ENCODE peak calls at places on chromosomes 16 and 17, in five cellular contexts. L is ovary, F is AG09309, V is uterus, W is fibroblast of lung. K is an unnamed sample.

GRCh38 chr16:89308391-89309333 is 91.2 kb downstream of the ZNF778 start:
- DNase-seq in L (no peak), F (no peak), V (no peak), W (no peak), K (no peak)

GRCh38 chr17:27315796-27316465 is 22.0 kb downstream of the WSB1 start:
- DNase-seq in L (no peak), F (no peak), V (no peak), W (no peak), K (no peak)

GRCh38 chr16:88331989-88332920 is 50.5 kb upstream of the ZNF469 start:
- DNase-seq in L (no peak), F (peak; percentile 100), V (peak; percentile 65), W (peak; percentile 100), K (peak; percentile 100)

GRCh38 chr17:62627904-62628603 is 584 bp downstream of the MRC2 start:
- DNase-seq in L (peak; percentile 85), F (no peak), V (peak; percentile 85), W (peak; percentile 76), K (peak; percentile 82)

GRCh38 chr17:77493901-77494663 is 353.3 kb downstream of the SEC14L1 start:
- DNase-seq in L (no peak), F (no peak), V (peak; percentile 20), W (no peak), K (no peak)

GRCh38 chr17:6456914-6457687 is 12.8 kb downstream of the PIMREG start:
- DNase-seq in L (no peak), F (no peak), V (no peak), W (peak; percentile 63), K (peak; percentile 28)

GRCh38 chr17:65629234-65629690 is 67.8 kb upstream of the AXIN2 start:
- DNase-seq in L (no peak), F (no peak), V (no peak), W (peak; percentile 42), K (peak; percentile 13)

GRCh38 chr17:27340990-27341595 is 47.2 kb downstream of the WSB1 start:
- DNase-seq in L (no peak), F (no peak), V (no peak), W (no peak), K (no peak)

GRCh38 chr17:35715416-35715815 is 16.0 kb upstream of the RASL10B start:
- DNase-seq in L (no peak), F (no peak), V (no peak), W (no peak), K (no peak)

GRCh38 chr16:30031477-30031918 is 427 bp upstream of the TLCD3B start:
- DNase-seq in L (no peak), F (no peak), V (no peak), W (no peak), K (no peak)

GRCh38 chr17:1561420-1562177 is 993 bp downstream of the PITPNA start:
- DNase-seq in L (no peak), F (no peak), V (no peak), W (peak; percentile 20), K (no peak)

GRCh38 chr17:74097461-74098131 is 105.9 kb upstream of the RPL38 start:
- DNase-seq in L (no peak), F (no peak), V (no peak), W (no peak), K (no peak)

GRCh38 chr17:73855933-73856332 is 211.7 kb upstream of the SDK2 start:
- DNase-seq in L (no peak), F (no peak), V (no peak), W (peak; percentile 24), K (no peak)

GRCh38 chr16:30349695-30350094 is 5.4 kb downstream of the CD2BP2 start:
- DNase-seq in L (no peak), F (no peak), V (no peak), W (no peak), K (no peak)

GRCh38 chr17:56203430-56203829 is 50.2 kb downstream of the ANKFN1 start:
- DNase-seq in L (no peak), F (no peak), V (no peak), W (no peak), K (no peak)

GRCh38 chr17:81687770-81688541 is 4.1 kb downstream of the HGS start:
- DNase-seq in L (no peak), F (no peak), V (no peak), W (no peak), K (no peak)

GRCh38 chr17:27868565-27868964 is 24.6 kb downstream of the LYRM9 start:
- DNase-seq in L (no peak), F (no peak), V (no peak), W (no peak), K (no peak)

GRCh38 chr16:89138843-89139520 is 32.6 kb upstream of the CDH15 start:
- DNase-seq in L (no peak), F (no peak), V (no peak), W (no peak), K (no peak)

GRCh38 chr17:79137015-79137770 is 62.6 kb downstream of the ENGASE start:
- DNase-seq in L (no peak), F (no peak), V (no peak), W (no peak), K (no peak)

GRCh38 chr17:41420134-41420533 is 4.3 kb downstream of the KRT37 start:
- DNase-seq in L (no peak), F (no peak), V (no peak), W (peak; percentile 53), K (no peak)

GRCh38 chr16:30011505-30012480 is 966 bp upstream of the DOC2A start:
- DNase-seq in L (no peak), F (no peak), V (no peak), W (no peak), K (no peak)

GRCh38 chr17:77352996-77353395 is 212.2 kb downstream of the SEC14L1 start:
- DNase-seq in L (peak; percentile 7), F (no peak), V (no peak), W (no peak), K (no peak)

GRCh38 chr17:82858376-82859126 is 18.7 kb upstream of the ZNF750 start:
- DNase-seq in L (no peak), F (no peak), V (no peak), W (no peak), K (no peak)

GRCh38 chr17:81059026-81059425 is 24.1 kb downstream of the BAIAP2 start:
- DNase-seq in L (no peak), F (no peak), V (no peak), W (no peak), K (no peak)

GRCh38 chr17:10633738-10634379 is 23.2 kb downstream of the MYH3 start:
- DNase-seq in L (no peak), F (no peak), V (no peak), W (no peak), K (no peak)

GRCh38 chr16:66095676-66096075 is 270.8 kb upstream of the CDH5 start:
- DNase-seq in L (no peak), F (no peak), V (no peak), W (no peak), K (no peak)

GRCh38 chr17:60501589-60501988 is 24.5 kb downstream of the APPBP2 start:
- DNase-seq in L (no peak), F (no peak), V (no peak), W (no peak), K (no peak)

GRCh38 chr17:2053380-2054261 is 1.3 kb upstream of the HIC1 start:
- DNase-seq in L (peak; percentile 89), F (no peak), V (peak; percentile 88), W (peak; percentile 77), K (peak; percentile 83)

GRCh38 chr16:28082624-28083023 is 19.1 kb upstream of the GSG1L start:
- DNase-seq in L (no peak), F (no peak), V (no peak), W (no peak), K (no peak)

GRCh38 chr16:81403601-81404391 is 40.8 kb upstream of the CMIP start:
- DNase-seq in L (peak; percentile 79), F (no peak), V (peak; percentile 77), W (peak; percentile 59), K (peak; percentile 65)

GRCh38 chr17:78839762-78840529 is 668 bp downstream of the USP36 start:
- DNase-seq in L (peak; percentile 50), F (no peak), V (no peak), W (peak; percentile 53), K (peak; percentile 44)

GRCh38 chr16:73878616-73879015 is 418.0 kb upstream of the PSMD7 start:
- DNase-seq in L (no peak), F (peak; percentile 68), V (no peak), W (peak; percentile 64), K (peak; percentile 79)

GRCh38 chr17:78637146-78637545 is 60.0 kb upstream of the DNAH17 start:
- DNase-seq in L (no peak), F (no peak), V (no peak), W (no peak), K (no peak)

GRCh38 chr17:8913091-8913490 is 45.6 kb upstream of the PIK3R6 start:
- DNase-seq in L (no peak), F (no peak), V (no peak), W (no peak), K (no peak)

GRCh38 chr17:29624586-29624985 is 1.9 kb upstream of the CORO6 start:
- DNase-seq in L (no peak), F (no peak), V (no peak), W (no peak), K (no peak)

GRCh38 chr17:72924181-72924580 is 168.3 kb downstream of the SLC39A11 start:
- DNase-seq in L (no peak), F (no peak), V (no peak), W (no peak), K (no peak)

GRCh38 chr16:46859719-46860152 is 24.4 kb upstream of the GPT2 start:
- DNase-seq in L (no peak), F (peak; percentile 52), V (no peak), W (peak; percentile 86), K (peak; percentile 83)

GRCh38 chr16:4176794-4177438 is 60.7 kb upstream of the ADCY9 start:
- DNase-seq in L (no peak), F (no peak), V (no peak), W (peak; percentile 70), K (peak; percentile 26)

GRCh38 chr17:5031365-5032082 is 3.7 kb downstream of the SLC52A1 start:
- DNase-seq in L (peak; percentile 73), F (peak; percentile 23), V (peak; percentile 83), W (peak; percentile 68), K (peak; percentile 70)
- TF ChIP-seq CTCF in L (peak; percentile 74), F (peak; percentile 79), V (peak; percentile 82), W (peak; percentile 73), K (peak; percentile 85)

GRCh38 chr17:45293413-45294211 is 23.2 kb downstream of the MAP3K14 start:
- DNase-seq in L (peak; percentile 87), F (peak; percentile 75), V (peak; percentile 93), W (peak; percentile 92), K (peak; percentile 91)
- H3K4me3 ChIP-seq in L (no peak overlapping the region), F (no peak overlapping the region), V (no peak overlapping the region), W (no peak overlapping the region), K (no peak overlapping the region)

DNA sequence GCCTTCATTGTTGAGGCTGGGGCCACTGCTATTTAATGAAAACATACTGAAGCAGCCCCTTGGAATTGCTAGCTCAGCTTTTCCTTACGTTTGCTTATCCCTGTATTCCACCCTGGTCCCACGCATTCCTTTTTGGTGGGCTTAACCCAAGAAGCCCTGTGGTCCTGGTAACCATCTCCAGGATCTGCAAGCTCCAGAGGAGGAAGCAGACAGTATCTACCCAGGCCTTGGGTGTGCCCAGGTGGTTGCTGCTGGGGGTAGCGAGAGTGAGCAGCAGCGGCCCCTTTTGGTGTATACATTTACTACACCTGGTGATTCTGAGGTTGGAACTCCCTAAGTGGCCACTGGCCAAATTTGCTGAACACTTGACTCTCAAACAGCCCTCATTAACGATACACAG is 97.7 kb downstream of the CBLN1 start:
- DNase-seq in L (no peak), F (no peak), V (no peak), W (no peak), K (no peak)
- TF ChIP-seq CTCF in L (no peak), F (no peak), V (no peak), W (no peak), K (peak; percentile 3)

GRCh38 chr17:45790296-45790922 is 6.3 kb downstream of the CRHR1 start:
- DNase-seq in L (no peak), F (no peak), V (peak; percentile 55), W (no peak), K (no peak)
- H3K4me3 ChIP-seq in L (no peak overlapping the region), F (no peak overlapping the region), V (no peak overlapping the region), W (no peak overlapping the region), K (no peak overlapping the region)

GRCh38 chr16:11655655-11656054 is 12.6 kb upstream of the SNN start:
- DNase-seq in L (no peak), F (no peak), V (no peak), W (no peak), K (no peak)
- TF ChIP-seq CTCF in L (no peak), F (no peak), V (no peak), W (no peak), K (no peak)